ENCODE peak calls at places on chromosomes 5 and 9, in ten cellular contexts. One of them, this sample, is unnamed.

GRCh38 chr9:112555844-112556482 is 69.3 kb downstream of the KIAA1958 start:
- DNase-seq in IMR-90: no peak
- DNase-seq in coronary artery: no peak
- DNase-seq in HFF-Myc: no peak
- DNase-seq in lower lobe of right lung: no peak
- DNase-seq in keratinocyte: no peak
- DNase-seq in ovary: no peak
- DNase-seq in psoas muscle: no peak
- DNase-seq in left ventricle myocardium inferior: no peak
- DNase-seq in lung: no peak
- DNase-seq in this sample: no peak

GRCh38 chr9:129202613-129203555 is 24.8 kb upstream of the IER5L start:
- DNase-seq in HFF-Myc: peak
- DNase-seq in coronary artery: peak
- DNase-seq in left ventricle myocardium inferior: peak
- DNase-seq in keratinocyte: peak
- DNase-seq in lung: peak
- DNase-seq in IMR-90: peak
- DNase-seq in psoas muscle: peak
- DNase-seq in lower lobe of right lung: peak
- DNase-seq in ovary: peak
- DNase-seq in this sample: no peak

GRCh38 chr5:133377736-133378135 is 234.6 kb downstream of the FSTL4 start:
- DNase-seq in lung: no peak
- DNase-seq in HFF-Myc: no peak
- DNase-seq in keratinocyte: no peak
- DNase-seq in coronary artery: no peak
- DNase-seq in ovary: no peak
- DNase-seq in psoas muscle: no peak
- DNase-seq in left ventricle myocardium inferior: no peak
- DNase-seq in IMR-90: no peak
- DNase-seq in lower lobe of right lung: no peak
- DNase-seq in this sample: no peak

GRCh38 chr9:119902611-119903010 is 533.4 kb upstream of the BRINP1 start:
- DNase-seq in psoas muscle: no peak
- DNase-seq in ovary: no peak
- DNase-seq in lung: no peak
- DNase-seq in keratinocyte: no peak
- DNase-seq in coronary artery: no peak
- DNase-seq in HFF-Myc: no peak
- DNase-seq in lower lobe of right lung: no peak
- DNase-seq in left ventricle myocardium inferior: no peak
- DNase-seq in IMR-90: no peak
- DNase-seq in this sample: no peak

GRCh38 chr5:2128696-2129340 is 246.1 kb upstream of the IRX4 start:
- DNase-seq in lower lobe of right lung: no peak
- DNase-seq in IMR-90: no peak
- DNase-seq in lung: no peak
- DNase-seq in HFF-Myc: no peak
- DNase-seq in left ventricle myocardium inferior: no peak
- DNase-seq in coronary artery: no peak
- DNase-seq in ovary: no peak
- DNase-seq in psoas muscle: no peak
- DNase-seq in keratinocyte: no peak
- DNase-seq in this sample: no peak

GRCh38 chr9:124835026-124835501 is 18.2 kb upstream of the WDR38 start:
- DNase-seq in IMR-90: peak
- DNase-seq in keratinocyte: no peak
- DNase-seq in psoas muscle: peak
- DNase-seq in left ventricle myocardium inferior: peak
- DNase-seq in coronary artery: no peak
- DNase-seq in lung: no peak
- DNase-seq in HFF-Myc: no peak
- DNase-seq in ovary: peak
- DNase-seq in lower lobe of right lung: no peak
- DNase-seq in this sample: no peak

GRCh38 chr5:132491368-132492364 is 1.1 kb upstream of the IRF1 start:
- DNase-seq in lung: peak
- DNase-seq in psoas muscle: no peak
- DNase-seq in left ventricle myocardium inferior: no peak
- DNase-seq in lower lobe of right lung: no peak
- DNase-seq in IMR-90: no peak
- DNase-seq in coronary artery: peak
- DNase-seq in HFF-Myc: no peak
- DNase-seq in keratinocyte: no peak
- DNase-seq in ovary: peak
- DNase-seq in this sample: no peak

GRCh38 chr5:168964182-168964581 is 336.8 kb downstream of the SLIT3 start:
- DNase-seq in lung: no peak
- DNase-seq in IMR-90: no peak
- DNase-seq in keratinocyte: no peak
- DNase-seq in coronary artery: no peak
- DNase-seq in ovary: no peak
- DNase-seq in HFF-Myc: no peak
- DNase-seq in psoas muscle: no peak
- DNase-seq in lower lobe of right lung: no peak
- DNase-seq in left ventricle myocardium inferior: no peak
- DNase-seq in this sample: no peak

GRCh38 chr9:111008148-111009075 is 29.9 kb downstream of the LPAR1 start:
- DNase-seq in keratinocyte: no peak
- DNase-seq in IMR-90: peak
- DNase-seq in lung: no peak
- DNase-seq in lower lobe of right lung: no peak
- DNase-seq in HFF-Myc: no peak
- DNase-seq in coronary artery: no peak
- DNase-seq in left ventricle myocardium inferior: no peak
- DNase-seq in ovary: no peak
- DNase-seq in psoas muscle: no peak
- DNase-seq in this sample: no peak

GRCh38 chr9:33263936-33264472 is 504 bp downstream of the BAG1 start:
- DNase-seq in lung: peak
- DNase-seq in psoas muscle: peak
- DNase-seq in lower lobe of right lung: peak
- DNase-seq in coronary artery: no peak
- DNase-seq in HFF-Myc: no peak
- DNase-seq in IMR-90: no peak
- DNase-seq in left ventricle myocardium inferior: peak
- DNase-seq in ovary: no peak
- DNase-seq in keratinocyte: no peak
- DNase-seq in this sample: no peak

GRCh38 chr9:131382850-131383729 is 10.8 kb upstream of the PRRC2B start:
- DNase-seq in lung: peak
- DNase-seq in coronary artery: no peak
- DNase-seq in psoas muscle: peak
- DNase-seq in ovary: peak
- DNase-seq in lower lobe of right lung: no peak
- DNase-seq in keratinocyte: no peak
- DNase-seq in HFF-Myc: peak
- DNase-seq in left ventricle myocardium inferior: peak
- DNase-seq in IMR-90: peak
- DNase-seq in this sample: peak

GRCh38 chr5:88776692-88777091 is 106.3 kb downstream of the MEF2C start:
- DNase-seq in IMR-90: no peak
- DNase-seq in HFF-Myc: no peak
- DNase-seq in coronary artery: no peak
- DNase-seq in keratinocyte: no peak
- DNase-seq in lung: no peak
- DNase-seq in left ventricle myocardium inferior: no peak
- DNase-seq in psoas muscle: no peak
- DNase-seq in ovary: no peak
- DNase-seq in lower lobe of right lung: no peak
- DNase-seq in this sample: no peak

GRCh38 chr5:16578474-16578883 is 38.3 kb downstream of the RETREG1 start:
- DNase-seq in coronary artery: no peak
- DNase-seq in psoas muscle: no peak
- DNase-seq in keratinocyte: no peak
- DNase-seq in lower lobe of right lung: no peak
- DNase-seq in ovary: no peak
- DNase-seq in left ventricle myocardium inferior: no peak
- DNase-seq in IMR-90: no peak
- DNase-seq in lung: no peak
- DNase-seq in HFF-Myc: no peak
- DNase-seq in this sample: no peak

GRCh38 chr5:73945505-73945904 is 319.5 kb downstream of the ARHGEF28 start:
- DNase-seq in IMR-90: no peak
- DNase-seq in psoas muscle: no peak
- DNase-seq in left ventricle myocardium inferior: no peak
- DNase-seq in lung: no peak
- DNase-seq in lower lobe of right lung: no peak
- DNase-seq in coronary artery: no peak
- DNase-seq in HFF-Myc: no peak
- DNase-seq in keratinocyte: no peak
- DNase-seq in ovary: no peak
- DNase-seq in this sample: no peak

GRCh38 chr9:112559629-112560413 is 73.2 kb downstream of the KIAA1958 start:
- DNase-seq in keratinocyte: no peak
- DNase-seq in lower lobe of right lung: no peak
- DNase-seq in IMR-90: no peak
- DNase-seq in coronary artery: no peak
- DNase-seq in psoas muscle: no peak
- DNase-seq in HFF-Myc: no peak
- DNase-seq in left ventricle myocardium inferior: no peak
- DNase-seq in lung: no peak
- DNase-seq in ovary: no peak
- DNase-seq in this sample: no peak

GRCh38 chr5:59036274-59036961 is 453.5 kb downstream of the RAB3C start:
- DNase-seq in lung: peak
- DNase-seq in ovary: no peak
- DNase-seq in left ventricle myocardium inferior: no peak
- DNase-seq in HFF-Myc: peak
- DNase-seq in keratinocyte: peak
- DNase-seq in lower lobe of right lung: peak
- DNase-seq in coronary artery: no peak
- DNase-seq in psoas muscle: peak
- DNase-seq in IMR-90: peak
- DNase-seq in this sample: peak

GRCh38 chr9:71120439-71121247 is 778 bp downstream of the TRPM3 start:
- DNase-seq in keratinocyte: no peak
- DNase-seq in coronary artery: no peak
- DNase-seq in lower lobe of right lung: no peak
- DNase-seq in psoas muscle: no peak
- DNase-seq in lung: no peak
- DNase-seq in ovary: no peak
- DNase-seq in HFF-Myc: no peak
- DNase-seq in IMR-90: no peak
- DNase-seq in left ventricle myocardium inferior: no peak
- DNase-seq in this sample: no peak
- H3K4me3 ChIP-seq in keratinocyte: no peak
- H3K4me3 ChIP-seq in coronary artery: no peak
- H3K4me3 ChIP-seq in lower lobe of right lung: no peak
- H3K4me3 ChIP-seq in psoas muscle: no peak
- H3K4me3 ChIP-seq in lung: no peak
- H3K4me3 ChIP-seq in ovary: no peak
- H3K4me3 ChIP-seq in HFF-Myc: no peak
- H3K4me3 ChIP-seq in IMR-90: no peak
- H3K4me3 ChIP-seq in left ventricle myocardium inferior: no peak
- H3K4me3 ChIP-seq in this sample: no peak

DNA sequence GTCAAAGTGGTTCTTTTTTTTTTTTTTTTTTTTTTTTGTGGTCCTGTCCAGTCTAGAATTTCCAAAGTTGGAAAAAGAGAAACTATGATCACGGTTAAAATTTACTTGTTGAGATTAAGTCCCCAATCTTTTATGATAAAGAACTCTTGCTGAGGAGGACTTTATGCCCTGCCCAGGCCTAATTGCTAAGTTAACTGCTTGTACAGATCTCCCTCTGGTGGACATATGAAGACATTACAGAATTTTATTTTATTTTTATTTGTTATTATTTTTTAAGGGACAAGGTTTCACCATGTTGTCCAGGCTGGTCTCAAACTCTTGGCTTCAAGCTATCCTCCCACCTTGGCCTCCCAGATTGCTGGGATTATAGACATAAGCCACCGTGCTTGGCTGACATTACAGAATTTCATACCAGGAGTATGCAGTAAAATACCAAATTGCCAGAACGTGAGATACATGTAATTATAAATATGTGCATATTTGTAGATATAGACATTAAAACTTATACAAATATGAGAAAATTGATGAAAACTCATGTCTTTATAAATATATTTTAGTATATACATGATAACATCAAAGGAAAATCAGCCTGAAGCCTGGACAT is 91.2 kb downstream of the RFK start:
- DNase-seq in coronary artery: no peak
- DNase-seq in IMR-90: peak
- DNase-seq in psoas muscle: no peak
- DNase-seq in keratinocyte: peak
- DNase-seq in left ventricle myocardium inferior: no peak
- DNase-seq in lung: no peak
- DNase-seq in ovary: no peak
- DNase-seq in HFF-Myc: no peak
- DNase-seq in lower lobe of right lung: no peak
- DNase-seq in this sample: no peak
- TF ChIP-seq CTCF in coronary artery: peak
- TF ChIP-seq CTCF in IMR-90: peak
- TF ChIP-seq CTCF in psoas muscle: peak
- TF ChIP-seq CTCF in keratinocyte: peak
- TF ChIP-seq CTCF in left ventricle myocardium inferior: peak
- TF ChIP-seq CTCF in lung: peak
- TF ChIP-seq CTCF in ovary: peak
- TF ChIP-seq CTCF in HFF-Myc: peak
- TF ChIP-seq CTCF in lower lobe of right lung: peak
- TF ChIP-seq CTCF in this sample: peak

DNA sequence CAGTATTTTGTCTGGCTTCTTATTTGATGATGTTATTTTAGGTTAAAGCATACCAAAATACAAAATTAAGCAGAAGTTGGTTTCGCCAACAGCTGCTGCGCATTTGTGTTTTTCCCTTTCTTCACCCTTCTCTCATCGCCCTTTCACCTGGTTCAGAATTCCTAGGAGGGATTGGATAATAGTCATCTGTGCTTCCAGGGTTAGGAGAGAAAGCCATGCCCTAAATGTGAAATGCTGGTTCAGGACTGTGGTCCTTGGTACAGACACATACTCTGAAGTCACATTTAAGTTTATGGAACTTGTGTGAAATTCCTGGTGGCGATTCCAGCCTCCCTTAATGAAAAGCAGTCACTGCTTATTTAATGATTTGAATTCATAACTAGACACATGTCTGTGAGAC is 7.7 kb downstream of the MAST4 start:
- DNase-seq in left ventricle myocardium inferior: no peak
- DNase-seq in ovary: no peak
- DNase-seq in IMR-90: no peak
- DNase-seq in coronary artery: no peak
- DNase-seq in lung: no peak
- DNase-seq in keratinocyte: no peak
- DNase-seq in HFF-Myc: no peak
- DNase-seq in lower lobe of right lung: no peak
- DNase-seq in psoas muscle: no peak
- DNase-seq in this sample: no peak
- H3K4me3 ChIP-seq in left ventricle myocardium inferior: no peak
- H3K4me3 ChIP-seq in ovary: no peak
- H3K4me3 ChIP-seq in IMR-90: no peak
- H3K4me3 ChIP-seq in coronary artery: no peak
- H3K4me3 ChIP-seq in lung: no peak
- H3K4me3 ChIP-seq in keratinocyte: no peak
- H3K4me3 ChIP-seq in HFF-Myc: no peak
- H3K4me3 ChIP-seq in lower lobe of right lung: no peak
- H3K4me3 ChIP-seq in psoas muscle: no peak
- H3K4me3 ChIP-seq in this sample: no peak

DNA sequence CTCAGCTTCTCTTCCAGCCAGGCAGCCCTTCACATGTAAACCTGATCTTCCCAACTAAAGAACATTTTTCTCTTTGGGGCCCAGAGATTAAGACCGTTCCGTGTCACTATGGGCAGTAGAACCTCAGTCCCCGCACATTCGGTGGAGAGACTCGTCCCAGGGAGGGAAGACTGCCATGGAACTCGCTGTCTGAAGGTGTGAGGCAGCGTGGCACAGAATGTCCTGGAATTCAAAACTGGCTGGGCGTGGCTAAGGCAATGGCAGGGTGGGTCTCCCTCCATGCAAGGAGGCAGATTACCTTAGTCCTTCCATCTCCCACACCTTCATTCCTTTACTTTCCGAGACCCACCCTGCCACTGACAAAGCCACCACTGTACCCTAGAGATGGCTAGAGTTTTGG is 57.4 kb upstream of the ZNF354A start:
- DNase-seq in psoas muscle: no peak
- DNase-seq in keratinocyte: no peak
- DNase-seq in coronary artery: no peak
- DNase-seq in ovary: no peak
- DNase-seq in lower lobe of right lung: no peak
- DNase-seq in lung: no peak
- DNase-seq in left ventricle myocardium inferior: no peak
- DNase-seq in HFF-Myc: no peak
- DNase-seq in IMR-90: no peak
- DNase-seq in this sample: no peak
- TF ChIP-seq CTCF in psoas muscle: no peak
- TF ChIP-seq CTCF in keratinocyte: no peak
- TF ChIP-seq CTCF in coronary artery: no peak
- TF ChIP-seq CTCF in ovary: no peak
- TF ChIP-seq CTCF in lower lobe of right lung: no peak
- TF ChIP-seq CTCF in lung: no peak
- TF ChIP-seq CTCF in left ventricle myocardium inferior: no peak
- TF ChIP-seq CTCF in HFF-Myc: no peak
- TF ChIP-seq CTCF in IMR-90: no peak
- TF ChIP-seq CTCF in this sample: no peak

This sample was measured in BJ.